ENCODE peak calls at places on chromosome 3, in nine cellular contexts. X is GM04503, J is posterior cingulate gyrus, K is progenitor cell of endocrine pancreas, V is A172, M is EL, D is AG08396, U is left ventricle myocardium inferior, G is ACHN. Z is an unnamed sample.

GRCh38 chr3:55868347-55868746 is 381.2 kb upstream of the WNT5A start:
- DNase-seq in V (no peak), X (no peak), K (no peak), M (no peak), U (no peak), J (peak), G (no peak), D (no peak), Z (no peak)

GRCh38 chr3:134407247-134407640 is 33.0 kb upstream of the AMOTL2 start:
- DNase-seq in M (peak), J (no peak), U (no peak), K (no peak), G (no peak), V (no peak), X (no peak), D (no peak), Z (no peak)

GRCh38 chr3:158205994-158206393 is 96.1 kb downstream of the RSRC1 start:
- DNase-seq in V (no peak), K (no peak), D (no peak), J (no peak), U (no peak), X (no peak), M (no peak), G (no peak), Z (no peak)

GRCh38 chr3:182000454-182000853 is 288.7 kb downstream of the SOX2 start:
- DNase-seq in V (no peak), G (no peak), K (no peak), J (no peak), X (no peak), D (no peak), U (no peak), M (no peak), Z (no peak)

GRCh38 chr3:138899592-138899991 is 47.3 kb downstream of the FOXL2 start:
- DNase-seq in X (no peak), D (no peak), V (no peak), K (no peak), U (no peak), J (no peak), M (no peak), G (no peak), Z (no peak)

GRCh38 chr3:12970684-12971083 is 102.5 kb downstream of the IQSEC1 start:
- DNase-seq in D (no peak), V (no peak), M (no peak), K (no peak), X (no peak), G (no peak), U (no peak), J (no peak), Z (no peak)

GRCh38 chr3:123688241-123688747 is 103.4 kb upstream of the HACD2 start:
- DNase-seq in V (peak), U (no peak), G (peak), M (peak), K (no peak), J (no peak), X (peak), D (peak), Z (peak)

GRCh38 chr3:11273945-11274344 is 1.7 kb downstream of the ATG7 start:
- DNase-seq in D (no peak), U (no peak), M (no peak), K (no peak), X (no peak), G (no peak), J (no peak), V (no peak), Z (no peak)

GRCh38 chr3:170038434-170039110 is 777 bp downstream of the GPR160 start:
- DNase-seq in D (no peak), G (no peak), K (peak), U (no peak), M (no peak), V (no peak), J (no peak), X (no peak), Z (no peak)

GRCh38 chr3:112605285-112605684 is 35.7 kb downstream of the CCDC80 start:
- DNase-seq in U (no peak), M (peak), J (no peak), X (peak), K (no peak), G (no peak), V (peak), D (peak), Z (peak)

GRCh38 chr3:58045084-58045483 is 36.9 kb downstream of the FLNB start:
- DNase-seq in M (peak), J (no peak), K (no peak), X (no peak), V (no peak), U (no peak), G (no peak), D (no peak), Z (no peak)